ENCODE peak calls at places on chromosomes 13 and 19, in eight cellular contexts. One of them, this sample, is unnamed.
A peak's percentile ranks its signal among the peaks of the same experiment; 100 is the strongest.

GRCh38 chr19:54454781-54455675 is 6.0 kb downstream of the LENG8 start:
- DNase-seq in right cardiac atrium: no peak
- DNase-seq in pancreas: no peak
- DNase-seq in suprapubic skin: no peak
- DNase-seq in heart right ventricle: no peak
- DNase-seq in fibroblast of lung: no peak
- DNase-seq in ascending aorta: no peak
- DNase-seq in CD4-positive, alpha-beta T cell: no peak
- DNase-seq in this sample: no peak

GRCh38 chr13:30354481-30355404 is 47.4 kb upstream of the KATNAL1 start:
- DNase-seq in ascending aorta: no peak
- DNase-seq in CD4-positive, alpha-beta T cell: no peak
- DNase-seq in suprapubic skin: no peak
- DNase-seq in heart right ventricle: no peak
- DNase-seq in pancreas: no peak
- DNase-seq in fibroblast of lung: no peak
- DNase-seq in right cardiac atrium: no peak
- DNase-seq in this sample: no peak

GRCh38 chr19:48858984-48859710 is 9.3 kb downstream of the PLEKHA4 start:
- DNase-seq in heart right ventricle: peak; percentile 60
- DNase-seq in ascending aorta: no peak
- DNase-seq in CD4-positive, alpha-beta T cell: peak; percentile 66
- DNase-seq in fibroblast of lung: no peak
- DNase-seq in right cardiac atrium: peak; percentile 53
- DNase-seq in pancreas: peak; percentile 83
- DNase-seq in suprapubic skin: no peak
- DNase-seq in this sample: peak; percentile 66

GRCh38 chr13:108657520-108657919 is 28.1 kb downstream of the MYO16 start:
- DNase-seq in fibroblast of lung: no peak
- DNase-seq in CD4-positive, alpha-beta T cell: no peak
- DNase-seq in heart right ventricle: no peak
- DNase-seq in pancreas: no peak
- DNase-seq in ascending aorta: no peak
- DNase-seq in right cardiac atrium: no peak
- DNase-seq in suprapubic skin: no peak
- DNase-seq in this sample: no peak

GRCh38 chr19:19552811-19553210 is 14.7 kb downstream of the CILP2 start:
- DNase-seq in right cardiac atrium: no peak
- DNase-seq in heart right ventricle: no peak
- DNase-seq in pancreas: no peak
- DNase-seq in suprapubic skin: no peak
- DNase-seq in CD4-positive, alpha-beta T cell: no peak
- DNase-seq in ascending aorta: no peak
- DNase-seq in fibroblast of lung: peak; percentile 21
- DNase-seq in this sample: no peak

GRCh38 chr19:48618278-48618915 is 581 bp downstream of the RPL18 start:
- DNase-seq in CD4-positive, alpha-beta T cell: no peak
- DNase-seq in ascending aorta: no peak
- DNase-seq in fibroblast of lung: no peak
- DNase-seq in right cardiac atrium: no peak
- DNase-seq in suprapubic skin: no peak
- DNase-seq in heart right ventricle: no peak
- DNase-seq in pancreas: no peak
- DNase-seq in this sample: no peak

GRCh38 chr13:79227418-79227817 is 178.6 kb downstream of the RBM26 start:
- DNase-seq in heart right ventricle: no peak
- DNase-seq in ascending aorta: no peak
- DNase-seq in pancreas: no peak
- DNase-seq in CD4-positive, alpha-beta T cell: no peak
- DNase-seq in right cardiac atrium: no peak
- DNase-seq in suprapubic skin: no peak
- DNase-seq in fibroblast of lung: no peak
- DNase-seq in this sample: no peak

GRCh38 chr13:38518328-38518727 is 168.5 kb upstream of the FREM2 start:
- DNase-seq in heart right ventricle: no peak
- DNase-seq in fibroblast of lung: no peak
- DNase-seq in CD4-positive, alpha-beta T cell: no peak
- DNase-seq in ascending aorta: no peak
- DNase-seq in pancreas: no peak
- DNase-seq in right cardiac atrium: no peak
- DNase-seq in suprapubic skin: no peak
- DNase-seq in this sample: no peak

GRCh38 chr13:59545007-59545406 is 618.7 kb downstream of the DIAPH3 start:
- DNase-seq in CD4-positive, alpha-beta T cell: no peak
- DNase-seq in suprapubic skin: no peak
- DNase-seq in ascending aorta: no peak
- DNase-seq in right cardiac atrium: no peak
- DNase-seq in fibroblast of lung: no peak
- DNase-seq in pancreas: no peak
- DNase-seq in heart right ventricle: no peak
- DNase-seq in this sample: no peak

GRCh38 chr19:1648926-1649541 is 3.4 kb downstream of the TCF3 start:
- DNase-seq in CD4-positive, alpha-beta T cell: no peak
- DNase-seq in ascending aorta: no peak
- DNase-seq in suprapubic skin: no peak
- DNase-seq in right cardiac atrium: no peak
- DNase-seq in pancreas: no peak
- DNase-seq in fibroblast of lung: no peak
- DNase-seq in heart right ventricle: no peak
- DNase-seq in this sample: no peak

GRCh38 chr19:45782162-45782623 is at the start of gene DMPK:
- DNase-seq in heart right ventricle: peak; percentile 76
- DNase-seq in ascending aorta: no peak
- DNase-seq in CD4-positive, alpha-beta T cell: no peak
- DNase-seq in suprapubic skin: no peak
- DNase-seq in fibroblast of lung: no peak
- DNase-seq in pancreas: no peak
- DNase-seq in right cardiac atrium: peak; percentile 71
- DNase-seq in this sample: no peak

GRCh38 chr13:77579971-77580370 is 44.5 kb downstream of the SCEL start:
- DNase-seq in pancreas: no peak
- DNase-seq in heart right ventricle: no peak
- DNase-seq in CD4-positive, alpha-beta T cell: no peak
- DNase-seq in right cardiac atrium: no peak
- DNase-seq in ascending aorta: no peak
- DNase-seq in fibroblast of lung: no peak
- DNase-seq in suprapubic skin: no peak
- DNase-seq in this sample: no peak

GRCh38 chr13:41813426-41813825 is 147.5 kb downstream of the VWA8 start:
- DNase-seq in ascending aorta: no peak
- DNase-seq in right cardiac atrium: no peak
- DNase-seq in fibroblast of lung: peak; percentile 45
- DNase-seq in suprapubic skin: no peak
- DNase-seq in heart right ventricle: no peak
- DNase-seq in CD4-positive, alpha-beta T cell: no peak
- DNase-seq in pancreas: no peak
- DNase-seq in this sample: no peak

GRCh38 chr19:39372047-39372802 is 18.7 kb downstream of the PAF1 start:
- DNase-seq in ascending aorta: peak; percentile 93
- DNase-seq in suprapubic skin: peak; percentile 93
- DNase-seq in fibroblast of lung: peak; percentile 96
- DNase-seq in right cardiac atrium: peak; percentile 88
- DNase-seq in heart right ventricle: peak; percentile 70
- DNase-seq in CD4-positive, alpha-beta T cell: no peak
- DNase-seq in pancreas: no peak
- DNase-seq in this sample: no peak

GRCh38 chr19:52748336-52748950 is 13.6 kb upstream of the ZNF611 start:
- DNase-seq in pancreas: no peak
- DNase-seq in CD4-positive, alpha-beta T cell: no peak
- DNase-seq in right cardiac atrium: peak; percentile 43
- DNase-seq in fibroblast of lung: peak; percentile 65
- DNase-seq in suprapubic skin: no peak
- DNase-seq in heart right ventricle: no peak
- DNase-seq in ascending aorta: no peak
- DNase-seq in this sample: no peak

GRCh38 chr19:7905859-7906258 is 2.2 kb downstream of the MAP2K7 start:
- DNase-seq in fibroblast of lung: no peak
- DNase-seq in heart right ventricle: no peak
- DNase-seq in suprapubic skin: no peak
- DNase-seq in right cardiac atrium: no peak
- DNase-seq in ascending aorta: peak; percentile 61
- DNase-seq in CD4-positive, alpha-beta T cell: no peak
- DNase-seq in pancreas: peak; percentile 20
- DNase-seq in this sample: no peak

GRCh38 chr13:83498045-83498444 is 384.2 kb downstream of the SLITRK1 start:
- DNase-seq in ascending aorta: no peak
- DNase-seq in CD4-positive, alpha-beta T cell: no peak
- DNase-seq in right cardiac atrium: no peak
- DNase-seq in suprapubic skin: no peak
- DNase-seq in fibroblast of lung: no peak
- DNase-seq in heart right ventricle: no peak
- DNase-seq in pancreas: no peak
- DNase-seq in this sample: no peak

GRCh38 chr19:35404879-35405622 is 34.2 kb downstream of the GPR42 start:
- DNase-seq in ascending aorta: no peak
- DNase-seq in CD4-positive, alpha-beta T cell: no peak
- DNase-seq in right cardiac atrium: peak; percentile 43
- DNase-seq in pancreas: no peak
- DNase-seq in suprapubic skin: no peak
- DNase-seq in heart right ventricle: no peak
- DNase-seq in fibroblast of lung: peak; percentile 88
- DNase-seq in this sample: no peak

GRCh38 chr13:49958321-49958720 is 22.2 kb upstream of the SPRYD7 start:
- DNase-seq in suprapubic skin: no peak
- DNase-seq in CD4-positive, alpha-beta T cell: no peak
- DNase-seq in fibroblast of lung: no peak
- DNase-seq in ascending aorta: no peak
- DNase-seq in pancreas: no peak
- DNase-seq in heart right ventricle: no peak
- DNase-seq in right cardiac atrium: no peak
- DNase-seq in this sample: no peak

GRCh38 chr13:41900918-41901317 is 60.0 kb downstream of the VWA8 start:
- DNase-seq in fibroblast of lung: no peak
- DNase-seq in suprapubic skin: no peak
- DNase-seq in heart right ventricle: no peak
- DNase-seq in ascending aorta: no peak
- DNase-seq in CD4-positive, alpha-beta T cell: no peak
- DNase-seq in right cardiac atrium: no peak
- DNase-seq in pancreas: no peak
- DNase-seq in this sample: no peak

GRCh38 chr19:7471696-7472620 is 16.9 kb downstream of the PEX11G start:
- DNase-seq in fibroblast of lung: no peak
- DNase-seq in heart right ventricle: no peak
- DNase-seq in CD4-positive, alpha-beta T cell: no peak
- DNase-seq in suprapubic skin: no peak
- DNase-seq in right cardiac atrium: no peak
- DNase-seq in pancreas: no peak
- DNase-seq in ascending aorta: no peak
- DNase-seq in this sample: no peak

GRCh38 chr19:47241919-47242644 is 11.1 kb upstream of the BBC3 start:
- DNase-seq in CD4-positive, alpha-beta T cell: no peak
- DNase-seq in suprapubic skin: no peak
- DNase-seq in fibroblast of lung: peak; percentile 12
- DNase-seq in heart right ventricle: no peak
- DNase-seq in right cardiac atrium: no peak
- DNase-seq in ascending aorta: no peak
- DNase-seq in pancreas: no peak
- DNase-seq in this sample: no peak

GRCh38 chr13:39038569-39038898 is 278 bp downstream of the NHLRC3 start:
- DNase-seq in heart right ventricle: no peak
- DNase-seq in suprapubic skin: no peak
- DNase-seq in right cardiac atrium: peak; percentile 21
- DNase-seq in CD4-positive, alpha-beta T cell: peak; percentile 36
- DNase-seq in pancreas: no peak
- DNase-seq in fibroblast of lung: no peak
- DNase-seq in ascending aorta: no peak
- DNase-seq in this sample: peak; percentile 16

GRCh38 chr13:67355791-67356190 is 125.7 kb upstream of the PCDH9 start:
- DNase-seq in fibroblast of lung: no peak
- DNase-seq in right cardiac atrium: no peak
- DNase-seq in pancreas: no peak
- DNase-seq in CD4-positive, alpha-beta T cell: no peak
- DNase-seq in heart right ventricle: no peak
- DNase-seq in suprapubic skin: no peak
- DNase-seq in ascending aorta: no peak
- DNase-seq in this sample: no peak

GRCh38 chr13:44415815-44416214 is 42.2 kb downstream of the SERP2 start:
- DNase-seq in heart right ventricle: no peak
- DNase-seq in right cardiac atrium: no peak
- DNase-seq in fibroblast of lung: no peak
- DNase-seq in CD4-positive, alpha-beta T cell: no peak
- DNase-seq in ascending aorta: no peak
- DNase-seq in pancreas: no peak
- DNase-seq in suprapubic skin: no peak
- DNase-seq in this sample: no peak

GRCh38 chr19:28066161-28066560 is 1146.8 kb downstream of the UQCRFS1 start:
- DNase-seq in CD4-positive, alpha-beta T cell: no peak
- DNase-seq in fibroblast of lung: no peak
- DNase-seq in heart right ventricle: no peak
- DNase-seq in right cardiac atrium: no peak
- DNase-seq in suprapubic skin: no peak
- DNase-seq in ascending aorta: no peak
- DNase-seq in pancreas: no peak
- DNase-seq in this sample: no peak
- H3K9me3 ChIP-seq in CD4-positive, alpha-beta T cell: no peaks in the 10 kb centered on the region
- H3K9me3 ChIP-seq in fibroblast of lung: no peaks in the 10 kb centered on the region
- H3K9me3 ChIP-seq in heart right ventricle: no peaks in the 10 kb centered on the region
- H3K9me3 ChIP-seq in right cardiac atrium: no peaks in the 10 kb centered on the region
- H3K9me3 ChIP-seq in suprapubic skin: no peaks in the 10 kb centered on the region
- H3K9me3 ChIP-seq in ascending aorta: no peaks in the 10 kb centered on the region
- H3K9me3 ChIP-seq in pancreas: no peaks in the 10 kb centered on the region
- H3K9me3 ChIP-seq in this sample: no peaks in the 10 kb centered on the region

GRCh38 chr19:9146882-9147281 is 6.7 kb downstream of the ZNF317 start:
- DNase-seq in CD4-positive, alpha-beta T cell: no peak
- DNase-seq in suprapubic skin: no peak
- DNase-seq in right cardiac atrium: no peak
- DNase-seq in ascending aorta: no peak
- DNase-seq in pancreas: no peak
- DNase-seq in heart right ventricle: no peak
- DNase-seq in fibroblast of lung: no peak
- DNase-seq in this sample: no peak
- H3K9me3 ChIP-seq in CD4-positive, alpha-beta T cell: peaks cover 13% of the 10 kb centered on the region
- H3K9me3 ChIP-seq in suprapubic skin: peaks cover 33% of the 10 kb centered on the region
- H3K9me3 ChIP-seq in right cardiac atrium: no peaks in the 10 kb centered on the region
- H3K9me3 ChIP-seq in ascending aorta: peaks cover 52% of the 10 kb centered on the region
- H3K9me3 ChIP-seq in pancreas: peaks cover 7% of the 10 kb centered on the region
- H3K9me3 ChIP-seq in heart right ventricle: no peaks in the 10 kb centered on the region
- H3K9me3 ChIP-seq in fibroblast of lung: no peaks in the 10 kb centered on the region
- H3K9me3 ChIP-seq in this sample: no peaks in the 10 kb centered on the region

DNA sequence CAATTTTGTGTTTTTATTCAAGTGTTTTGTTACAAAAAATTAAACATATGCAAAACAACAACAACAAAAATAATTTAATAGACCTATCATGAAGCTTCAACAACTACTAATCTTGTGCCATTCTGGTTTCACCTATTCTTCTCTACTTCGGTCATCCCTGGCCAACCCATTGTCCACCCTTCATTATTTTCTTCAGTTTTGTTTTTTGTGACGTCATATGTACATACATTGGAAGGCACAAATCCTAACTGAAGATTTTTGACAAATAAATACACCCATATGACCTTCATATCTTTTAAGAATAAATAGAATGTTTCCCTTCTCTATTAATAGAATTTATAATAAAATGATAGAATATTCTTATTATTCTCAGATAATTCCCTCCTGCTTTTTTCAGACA is 69.2 kb downstream of the ZNF429 start:
- DNase-seq in heart right ventricle: no peak
- DNase-seq in suprapubic skin: no peak
- DNase-seq in fibroblast of lung: no peak
- DNase-seq in right cardiac atrium: no peak
- DNase-seq in ascending aorta: no peak
- DNase-seq in pancreas: no peak
- DNase-seq in CD4-positive, alpha-beta T cell: no peak
- DNase-seq in this sample: no peak
- H3K9me3 ChIP-seq in heart right ventricle: no peaks in the 10 kb centered on the region
- H3K9me3 ChIP-seq in suprapubic skin: peaks cover 37% of the 10 kb centered on the region
- H3K9me3 ChIP-seq in fibroblast of lung: no peaks in the 10 kb centered on the region
- H3K9me3 ChIP-seq in right cardiac atrium: peaks cover 5% of the 10 kb centered on the region
- H3K9me3 ChIP-seq in ascending aorta: peaks cover 16% of the 10 kb centered on the region
- H3K9me3 ChIP-seq in pancreas: no peaks in the 10 kb centered on the region
- H3K9me3 ChIP-seq in CD4-positive, alpha-beta T cell: no peaks in the 10 kb centered on the region
- H3K9me3 ChIP-seq in this sample: no peaks in the 10 kb centered on the region

GRCh38 chr13:23319915-23320224 is 113.6 kb downstream of the SACS start:
- DNase-seq in suprapubic skin: no peak
- DNase-seq in fibroblast of lung: no peak
- DNase-seq in heart right ventricle: no peak
- DNase-seq in right cardiac atrium: no peak
- DNase-seq in ascending aorta: no peak
- DNase-seq in pancreas: no peak
- DNase-seq in CD4-positive, alpha-beta T cell: no peak
- DNase-seq in this sample: no peak
- H3K9me3 ChIP-seq in suprapubic skin: no peaks in the 10 kb centered on the region
- H3K9me3 ChIP-seq in fibroblast of lung: no peaks in the 10 kb centered on the region
- H3K9me3 ChIP-seq in heart right ventricle: no peaks in the 10 kb centered on the region
- H3K9me3 ChIP-seq in right cardiac atrium: no peaks in the 10 kb centered on the region
- H3K9me3 ChIP-seq in ascending aorta: no peaks in the 10 kb centered on the region
- H3K9me3 ChIP-seq in pancreas: no peaks in the 10 kb centered on the region
- H3K9me3 ChIP-seq in CD4-positive, alpha-beta T cell: no peaks in the 10 kb centered on the region
- H3K9me3 ChIP-seq in this sample: no peaks in the 10 kb centered on the region

This sample was measured in T-helper 17 cell.